ENCODE peak calls at places on chromosome 18, in seven cellular contexts. One of them, this sample, is unnamed.

GRCh38 chr18:23331091-23331920 is 121.8 kb upstream of the RIOK3 start:
- DNase-seq in Peyer's patch: no peak
- DNase-seq in aorta: no peak
- DNase-seq in sigmoid colon: no peak
- DNase-seq in RWPE1: peak
- DNase-seq in hepatocyte: peak
- DNase-seq in heart left ventricle: no peak
- DNase-seq in this sample: no peak

GRCh38 chr18:58101291-58101706 is 57.3 kb downstream of the NEDD4L start:
- DNase-seq in Peyer's patch: no peak
- DNase-seq in aorta: no peak
- DNase-seq in sigmoid colon: no peak
- DNase-seq in RWPE1: no peak
- DNase-seq in hepatocyte: no peak
- DNase-seq in heart left ventricle: no peak
- DNase-seq in this sample: no peak

GRCh38 chr18:27713037-27713726 is 463.7 kb downstream of the CDH2 start:
- DNase-seq in Peyer's patch: no peak
- DNase-seq in aorta: no peak
- DNase-seq in sigmoid colon: no peak
- DNase-seq in RWPE1: no peak
- DNase-seq in hepatocyte: no peak
- DNase-seq in heart left ventricle: no peak
- DNase-seq in this sample: peak

GRCh38 chr18:13392029-13392750 is 173.6 kb downstream of the LDLRAD4 start:
- DNase-seq in Peyer's patch: no peak
- DNase-seq in aorta: no peak
- DNase-seq in sigmoid colon: peak
- DNase-seq in RWPE1: no peak
- DNase-seq in hepatocyte: no peak
- DNase-seq in heart left ventricle: no peak
- DNase-seq in this sample: no peak

GRCh38 chr18:76981388-76981968 is 151.1 kb downstream of the MBP start:
- DNase-seq in Peyer's patch: no peak
- DNase-seq in aorta: no peak
- DNase-seq in sigmoid colon: no peak
- DNase-seq in RWPE1: no peak
- DNase-seq in hepatocyte: no peak
- DNase-seq in heart left ventricle: no peak
- DNase-seq in this sample: no peak

GRCh38 chr18:21703241-21703820 is 1.2 kb downstream of the ABHD3 start:
- DNase-seq in Peyer's patch: no peak
- DNase-seq in aorta: no peak
- DNase-seq in sigmoid colon: no peak
- DNase-seq in RWPE1: peak
- DNase-seq in hepatocyte: no peak
- DNase-seq in heart left ventricle: no peak
- DNase-seq in this sample: no peak

GRCh38 chr18:55510809-55511208 is 77.2 kb downstream of the TCF4 start:
- DNase-seq in Peyer's patch: no peak
- DNase-seq in aorta: no peak
- DNase-seq in sigmoid colon: no peak
- DNase-seq in RWPE1: no peak
- DNase-seq in hepatocyte: no peak
- DNase-seq in heart left ventricle: no peak
- DNase-seq in this sample: no peak

GRCh38 chr18:61731169-61731568 is 161.6 kb downstream of the RNF152 start:
- DNase-seq in Peyer's patch: no peak
- DNase-seq in aorta: no peak
- DNase-seq in sigmoid colon: no peak
- DNase-seq in RWPE1: no peak
- DNase-seq in hepatocyte: no peak
- DNase-seq in heart left ventricle: no peak
- DNase-seq in this sample: no peak

DNA sequence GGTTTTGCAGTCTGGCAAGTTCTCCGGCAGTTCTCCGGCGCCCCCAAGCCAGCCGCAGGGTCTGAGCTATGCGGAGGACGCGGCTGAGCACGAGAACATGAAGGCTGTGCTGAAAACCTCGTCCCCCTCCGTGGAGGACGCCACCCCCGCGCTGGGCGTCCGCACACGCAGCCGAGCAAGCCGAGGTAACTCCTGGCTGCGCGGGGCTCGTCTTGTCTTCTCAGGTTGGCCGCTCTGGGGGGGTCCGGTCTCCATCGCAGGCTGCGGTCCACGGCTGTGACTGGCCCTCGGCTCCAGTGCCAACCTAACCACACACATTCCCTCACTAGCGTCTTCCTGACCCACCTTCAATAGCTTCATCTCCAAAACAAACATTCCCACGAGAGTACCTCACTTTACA is 68.2 kb downstream of the TPGS2 start:
- DNase-seq in Peyer's patch: no peak
- DNase-seq in aorta: no peak
- DNase-seq in sigmoid colon: no peak
- DNase-seq in RWPE1: no peak
- DNase-seq in hepatocyte: no peak
- DNase-seq in heart left ventricle: no peak
- DNase-seq in this sample: no peak
- H3K27ac ChIP-seq in Peyer's patch: no peak
- H3K27ac ChIP-seq in aorta: no peak
- H3K27ac ChIP-seq in sigmoid colon: no peak
- H3K27ac ChIP-seq in RWPE1: no peak
- H3K27ac ChIP-seq in hepatocyte: no peak
- H3K27ac ChIP-seq in heart left ventricle: no peak
- H3K27ac ChIP-seq in this sample: no peak

DNA sequence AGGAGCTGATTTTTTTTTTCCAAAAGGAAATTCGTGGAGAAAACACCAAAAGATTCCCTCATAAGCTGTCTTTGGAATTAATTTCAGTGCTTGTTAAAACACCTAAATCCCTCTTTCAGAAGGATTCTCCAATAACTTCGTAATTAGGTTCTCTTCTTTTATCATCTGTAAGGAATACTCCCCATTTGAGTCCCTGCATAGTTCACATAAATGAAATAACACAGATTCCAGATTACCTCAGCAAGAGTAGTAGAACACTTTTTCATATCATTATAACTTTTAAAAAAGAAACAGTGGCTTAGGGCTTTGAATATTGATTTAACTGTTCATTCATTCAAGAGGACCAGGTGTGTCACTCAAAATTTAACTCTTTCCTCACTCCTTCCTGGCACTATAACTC is 55.5 kb downstream of the ARHGAP28 start:
- DNase-seq in Peyer's patch: no peak
- DNase-seq in aorta: no peak
- DNase-seq in sigmoid colon: no peak
- DNase-seq in RWPE1: no peak
- DNase-seq in hepatocyte: no peak
- DNase-seq in heart left ventricle: no peak
- DNase-seq in this sample: no peak
- H3K27ac ChIP-seq in Peyer's patch: no peak
- H3K27ac ChIP-seq in aorta: no peak
- H3K27ac ChIP-seq in sigmoid colon: peak
- H3K27ac ChIP-seq in RWPE1: no peak
- H3K27ac ChIP-seq in hepatocyte: peak
- H3K27ac ChIP-seq in heart left ventricle: no peak
- H3K27ac ChIP-seq in this sample: no peak

GRCh38 chr18:7772496-7772861 is 205.4 kb downstream of the PTPRM start:
- DNase-seq in Peyer's patch: no peak
- DNase-seq in aorta: no peak
- DNase-seq in sigmoid colon: no peak
- DNase-seq in RWPE1: no peak
- DNase-seq in hepatocyte: no peak
- DNase-seq in heart left ventricle: no peak
- DNase-seq in this sample: no peak
- H3K27ac ChIP-seq in Peyer's patch: no peak
- H3K27ac ChIP-seq in aorta: no peak
- H3K27ac ChIP-seq in sigmoid colon: peak
- H3K27ac ChIP-seq in RWPE1: no peak
- H3K27ac ChIP-seq in hepatocyte: no peak
- H3K27ac ChIP-seq in heart left ventricle: no peak
- H3K27ac ChIP-seq in this sample: no peak

GRCh38 chr18:48959921-48960920 is 9.5 kb upstream of the SMAD7 start:
- DNase-seq in Peyer's patch: no peak
- DNase-seq in aorta: no peak
- DNase-seq in sigmoid colon: no peak
- DNase-seq in RWPE1: no peak
- DNase-seq in hepatocyte: peak
- DNase-seq in heart left ventricle: no peak
- DNase-seq in this sample: peak
- H3K27ac ChIP-seq in Peyer's patch: no peak
- H3K27ac ChIP-seq in aorta: no peak
- H3K27ac ChIP-seq in sigmoid colon: peak
- H3K27ac ChIP-seq in RWPE1: peak
- H3K27ac ChIP-seq in hepatocyte: peak
- H3K27ac ChIP-seq in heart left ventricle: no peak
- H3K27ac ChIP-seq in this sample: no peak

GRCh38 chr18:32372381-32373061 is 98.2 kb downstream of the GAREM1 start:
- DNase-seq in Peyer's patch: no peak
- DNase-seq in aorta: no peak
- DNase-seq in sigmoid colon: no peak
- DNase-seq in RWPE1: peak
- DNase-seq in hepatocyte: peak
- DNase-seq in heart left ventricle: no peak
- DNase-seq in this sample: no peak

GRCh38 chr18:32372047-32372380 is 98.7 kb downstream of the GAREM1 start:
- DNase-seq in Peyer's patch: no peak
- DNase-seq in aorta: no peak
- DNase-seq in sigmoid colon: no peak
- DNase-seq in RWPE1: no peak
- DNase-seq in hepatocyte: no peak
- DNase-seq in heart left ventricle: no peak
- DNase-seq in this sample: no peak

GRCh38 chr18:32373995-32374394 is 96.7 kb downstream of the GAREM1 start:
- DNase-seq in Peyer's patch: no peak
- DNase-seq in aorta: no peak
- DNase-seq in sigmoid colon: no peak
- DNase-seq in RWPE1: no peak
- DNase-seq in hepatocyte: peak
- DNase-seq in heart left ventricle: no peak
- DNase-seq in this sample: no peak

GRCh38 chr18:32373505-32373904 is 97.2 kb downstream of the GAREM1 start:
- DNase-seq in Peyer's patch: no peak
- DNase-seq in aorta: no peak
- DNase-seq in sigmoid colon: no peak
- DNase-seq in RWPE1: no peak
- DNase-seq in hepatocyte: no peak
- DNase-seq in heart left ventricle: no peak
- DNase-seq in this sample: no peak

DNA sequence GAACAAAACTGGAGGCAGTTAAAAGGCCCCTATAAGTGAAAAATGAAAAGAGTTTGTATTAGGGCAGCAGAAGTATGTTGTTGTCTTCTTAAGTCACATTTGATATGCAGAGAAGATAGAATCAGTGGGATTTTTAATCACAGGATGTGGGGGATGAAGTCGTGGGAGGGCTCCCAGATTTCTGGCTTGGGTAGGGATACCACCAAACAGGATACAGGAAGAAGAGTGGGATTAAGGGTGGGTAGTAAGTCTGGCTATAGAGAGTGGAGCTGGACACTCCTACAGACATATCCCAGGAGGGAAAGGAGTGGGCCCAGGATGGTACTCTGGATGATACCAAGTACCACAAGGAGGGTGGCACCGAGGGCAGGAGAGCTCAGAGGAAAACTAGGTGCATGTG is 99.3 kb downstream of the GAREM1 start:
- DNase-seq in Peyer's patch: no peak
- DNase-seq in aorta: no peak
- DNase-seq in sigmoid colon: no peak
- DNase-seq in RWPE1: no peak
- DNase-seq in hepatocyte: no peak
- DNase-seq in heart left ventricle: no peak
- DNase-seq in this sample: no peak
- H3K27ac ChIP-seq in Peyer's patch: no peak
- H3K27ac ChIP-seq in aorta: no peak
- H3K27ac ChIP-seq in sigmoid colon: no peak
- H3K27ac ChIP-seq in RWPE1: peak
- H3K27ac ChIP-seq in hepatocyte: peak
- H3K27ac ChIP-seq in heart left ventricle: no peak
- H3K27ac ChIP-seq in this sample: no peak

DNA sequence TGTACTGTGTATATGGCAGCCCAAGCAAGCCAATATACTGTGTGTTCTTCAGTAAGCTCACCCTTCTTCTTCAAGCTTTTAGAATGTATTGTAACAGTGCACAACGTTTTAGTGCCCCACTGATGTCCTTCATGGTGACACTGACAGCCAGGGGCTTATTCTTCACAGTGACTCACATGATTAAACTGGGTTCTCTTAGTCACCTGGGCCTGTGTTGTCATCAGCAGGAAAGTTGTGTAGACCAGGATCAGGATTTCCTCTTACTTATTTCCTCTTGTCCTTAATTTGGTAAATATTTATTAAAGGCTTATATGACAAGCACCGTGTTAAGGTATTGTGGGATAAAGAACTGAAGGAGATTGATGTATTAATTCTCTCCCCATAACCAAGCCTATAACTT is 67.9 kb upstream of the THOC1 start:
- DNase-seq in Peyer's patch: no peak
- DNase-seq in aorta: no peak
- DNase-seq in sigmoid colon: no peak
- DNase-seq in RWPE1: no peak
- DNase-seq in hepatocyte: no peak
- DNase-seq in heart left ventricle: no peak
- DNase-seq in this sample: no peak
- H3K27ac ChIP-seq in Peyer's patch: no peak
- H3K27ac ChIP-seq in aorta: no peak
- H3K27ac ChIP-seq in sigmoid colon: no peak
- H3K27ac ChIP-seq in RWPE1: no peak
- H3K27ac ChIP-seq in hepatocyte: no peak
- H3K27ac ChIP-seq in heart left ventricle: no peak
- H3K27ac ChIP-seq in this sample: no peak

This sample was measured in iPS DF 6.9.